ENCODE peak calls at places on chromosomes 13 and 19, in eight cellular contexts. One of them, this sample, is unnamed.

GRCh38 chr19:45973564-45974338 is at the start of gene NOVA2:
- DNase-seq in pancreas: peak
- DNase-seq in AML-193: no peak
- DNase-seq in A549: peak
- DNase-seq in activated naive CD8-positive, alpha-beta T cell treated with anti-CD3 and anti-CD28 coated beads for 36 hours: peak
- DNase-seq in T-helper 2 cell: peak
- DNase-seq in stimulated activated naive CD4-positive, alpha-beta T cell treated with Interleukin-2 at 50 U/mL for 16 hours: no peak
- DNase-seq in stimulated activated CD4-positive, alpha-beta T cell treated with anti-CD3 and anti-CD28 coated beads, Interleukin-1b, Interleukin-23, amount 100 ng/mL, for 1 hour: no peak
- DNase-seq in this sample: peak

GRCh38 chr13:44759723-44760360 is 183.7 kb upstream of the TSC22D1 start:
- DNase-seq in pancreas: peak
- DNase-seq in AML-193: no peak
- DNase-seq in A549: no peak
- DNase-seq in activated naive CD8-positive, alpha-beta T cell treated with anti-CD3 and anti-CD28 coated beads for 36 hours: no peak
- DNase-seq in T-helper 2 cell: no peak
- DNase-seq in stimulated activated naive CD4-positive, alpha-beta T cell treated with Interleukin-2 at 50 U/mL for 16 hours: no peak
- DNase-seq in stimulated activated CD4-positive, alpha-beta T cell treated with anti-CD3 and anti-CD28 coated beads, Interleukin-1b, Interleukin-23, amount 100 ng/mL, for 1 hour: no peak
- DNase-seq in this sample: no peak

GRCh38 chr19:57241181-57241580 is 749 bp downstream of the ZNF805 start:
- DNase-seq in pancreas: no peak
- DNase-seq in AML-193: no peak
- DNase-seq in A549: no peak
- DNase-seq in activated naive CD8-positive, alpha-beta T cell treated with anti-CD3 and anti-CD28 coated beads for 36 hours: no peak
- DNase-seq in T-helper 2 cell: peak
- DNase-seq in stimulated activated naive CD4-positive, alpha-beta T cell treated with Interleukin-2 at 50 U/mL for 16 hours: no peak
- DNase-seq in stimulated activated CD4-positive, alpha-beta T cell treated with anti-CD3 and anti-CD28 coated beads, Interleukin-1b, Interleukin-23, amount 100 ng/mL, for 1 hour: no peak
- DNase-seq in this sample: peak

GRCh38 chr19:39832341-39833083 is 1.4 kb downstream of the DYRK1B start:
- DNase-seq in pancreas: no peak
- DNase-seq in AML-193: no peak
- DNase-seq in A549: no peak
- DNase-seq in activated naive CD8-positive, alpha-beta T cell treated with anti-CD3 and anti-CD28 coated beads for 36 hours: no peak
- DNase-seq in T-helper 2 cell: no peak
- DNase-seq in stimulated activated naive CD4-positive, alpha-beta T cell treated with Interleukin-2 at 50 U/mL for 16 hours: no peak
- DNase-seq in stimulated activated CD4-positive, alpha-beta T cell treated with anti-CD3 and anti-CD28 coated beads, Interleukin-1b, Interleukin-23, amount 100 ng/mL, for 1 hour: no peak
- DNase-seq in this sample: no peak

GRCh38 chr13:113119822-113120189 is 2.8 kb upstream of the F10 start:
- DNase-seq in pancreas: no peak
- DNase-seq in AML-193: no peak
- DNase-seq in A549: no peak
- DNase-seq in activated naive CD8-positive, alpha-beta T cell treated with anti-CD3 and anti-CD28 coated beads for 36 hours: no peak
- DNase-seq in T-helper 2 cell: no peak
- DNase-seq in stimulated activated naive CD4-positive, alpha-beta T cell treated with Interleukin-2 at 50 U/mL for 16 hours: no peak
- DNase-seq in stimulated activated CD4-positive, alpha-beta T cell treated with anti-CD3 and anti-CD28 coated beads, Interleukin-1b, Interleukin-23, amount 100 ng/mL, for 1 hour: no peak
- DNase-seq in this sample: no peak

GRCh38 chr19:23393121-23393520 is 2.1 kb downstream of the ZNF91 start:
- DNase-seq in pancreas: no peak
- DNase-seq in AML-193: no peak
- DNase-seq in A549: no peak
- DNase-seq in activated naive CD8-positive, alpha-beta T cell treated with anti-CD3 and anti-CD28 coated beads for 36 hours: no peak
- DNase-seq in T-helper 2 cell: no peak
- DNase-seq in stimulated activated naive CD4-positive, alpha-beta T cell treated with Interleukin-2 at 50 U/mL for 16 hours: no peak
- DNase-seq in stimulated activated CD4-positive, alpha-beta T cell treated with anti-CD3 and anti-CD28 coated beads, Interleukin-1b, Interleukin-23, amount 100 ng/mL, for 1 hour: no peak
- DNase-seq in this sample: no peak

GRCh38 chr19:10896851-10897526 is 25.6 kb downstream of the CARM1 start:
- DNase-seq in pancreas: no peak
- DNase-seq in AML-193: no peak
- DNase-seq in A549: no peak
- DNase-seq in activated naive CD8-positive, alpha-beta T cell treated with anti-CD3 and anti-CD28 coated beads for 36 hours: no peak
- DNase-seq in T-helper 2 cell: peak
- DNase-seq in stimulated activated naive CD4-positive, alpha-beta T cell treated with Interleukin-2 at 50 U/mL for 16 hours: no peak
- DNase-seq in stimulated activated CD4-positive, alpha-beta T cell treated with anti-CD3 and anti-CD28 coated beads, Interleukin-1b, Interleukin-23, amount 100 ng/mL, for 1 hour: no peak
- DNase-seq in this sample: peak

GRCh38 chr19:12783226-12783848 is 7.9 kb upstream of the JUNB start:
- DNase-seq in pancreas: no peak
- DNase-seq in AML-193: no peak
- DNase-seq in A549: no peak
- DNase-seq in activated naive CD8-positive, alpha-beta T cell treated with anti-CD3 and anti-CD28 coated beads for 36 hours: peak
- DNase-seq in T-helper 2 cell: peak
- DNase-seq in stimulated activated naive CD4-positive, alpha-beta T cell treated with Interleukin-2 at 50 U/mL for 16 hours: peak
- DNase-seq in stimulated activated CD4-positive, alpha-beta T cell treated with anti-CD3 and anti-CD28 coated beads, Interleukin-1b, Interleukin-23, amount 100 ng/mL, for 1 hour: no peak
- DNase-seq in this sample: no peak

GRCh38 chr13:30126903-30127428 is 180.4 kb downstream of the KATNAL1 start:
- DNase-seq in pancreas: no peak
- DNase-seq in AML-193: no peak
- DNase-seq in A549: no peak
- DNase-seq in activated naive CD8-positive, alpha-beta T cell treated with anti-CD3 and anti-CD28 coated beads for 36 hours: no peak
- DNase-seq in T-helper 2 cell: no peak
- DNase-seq in stimulated activated naive CD4-positive, alpha-beta T cell treated with Interleukin-2 at 50 U/mL for 16 hours: no peak
- DNase-seq in stimulated activated CD4-positive, alpha-beta T cell treated with anti-CD3 and anti-CD28 coated beads, Interleukin-1b, Interleukin-23, amount 100 ng/mL, for 1 hour: no peak
- DNase-seq in this sample: no peak

GRCh38 chr13:99642841-99643240 is 141.6 kb downstream of the TM9SF2 start:
- DNase-seq in pancreas: no peak
- DNase-seq in AML-193: no peak
- DNase-seq in A549: no peak
- DNase-seq in activated naive CD8-positive, alpha-beta T cell treated with anti-CD3 and anti-CD28 coated beads for 36 hours: no peak
- DNase-seq in T-helper 2 cell: no peak
- DNase-seq in stimulated activated naive CD4-positive, alpha-beta T cell treated with Interleukin-2 at 50 U/mL for 16 hours: no peak
- DNase-seq in stimulated activated CD4-positive, alpha-beta T cell treated with anti-CD3 and anti-CD28 coated beads, Interleukin-1b, Interleukin-23, amount 100 ng/mL, for 1 hour: no peak
- DNase-seq in this sample: no peak

GRCh38 chr13:35378939-35379338 is 97.5 kb downstream of the MAB21L1 start:
- DNase-seq in pancreas: no peak
- DNase-seq in AML-193: no peak
- DNase-seq in A549: no peak
- DNase-seq in activated naive CD8-positive, alpha-beta T cell treated with anti-CD3 and anti-CD28 coated beads for 36 hours: no peak
- DNase-seq in T-helper 2 cell: no peak
- DNase-seq in stimulated activated naive CD4-positive, alpha-beta T cell treated with Interleukin-2 at 50 U/mL for 16 hours: no peak
- DNase-seq in stimulated activated CD4-positive, alpha-beta T cell treated with anti-CD3 and anti-CD28 coated beads, Interleukin-1b, Interleukin-23, amount 100 ng/mL, for 1 hour: no peak
- DNase-seq in this sample: peak

GRCh38 chr19:10764340-10764894 is 46.5 kb downstream of the DNM2 start:
- DNase-seq in pancreas: no peak
- DNase-seq in AML-193: no peak
- DNase-seq in A549: no peak
- DNase-seq in activated naive CD8-positive, alpha-beta T cell treated with anti-CD3 and anti-CD28 coated beads for 36 hours: no peak
- DNase-seq in T-helper 2 cell: no peak
- DNase-seq in stimulated activated naive CD4-positive, alpha-beta T cell treated with Interleukin-2 at 50 U/mL for 16 hours: no peak
- DNase-seq in stimulated activated CD4-positive, alpha-beta T cell treated with anti-CD3 and anti-CD28 coated beads, Interleukin-1b, Interleukin-23, amount 100 ng/mL, for 1 hour: no peak
- DNase-seq in this sample: no peak

GRCh38 chr19:13865243-13865577 is 11.7 kb upstream of the NANOS3 start:
- DNase-seq in pancreas: no peak
- DNase-seq in AML-193: no peak
- DNase-seq in A549: no peak
- DNase-seq in activated naive CD8-positive, alpha-beta T cell treated with anti-CD3 and anti-CD28 coated beads for 36 hours: no peak
- DNase-seq in T-helper 2 cell: no peak
- DNase-seq in stimulated activated naive CD4-positive, alpha-beta T cell treated with Interleukin-2 at 50 U/mL for 16 hours: no peak
- DNase-seq in stimulated activated CD4-positive, alpha-beta T cell treated with anti-CD3 and anti-CD28 coated beads, Interleukin-1b, Interleukin-23, amount 100 ng/mL, for 1 hour: no peak
- DNase-seq in this sample: no peak

GRCh38 chr19:48874309-48875135 is 2.3 kb downstream of the PPP1R15A start:
- DNase-seq in pancreas: no peak
- DNase-seq in AML-193: no peak
- DNase-seq in A549: peak
- DNase-seq in activated naive CD8-positive, alpha-beta T cell treated with anti-CD3 and anti-CD28 coated beads for 36 hours: no peak
- DNase-seq in T-helper 2 cell: peak
- DNase-seq in stimulated activated naive CD4-positive, alpha-beta T cell treated with Interleukin-2 at 50 U/mL for 16 hours: no peak
- DNase-seq in stimulated activated CD4-positive, alpha-beta T cell treated with anti-CD3 and anti-CD28 coated beads, Interleukin-1b, Interleukin-23, amount 100 ng/mL, for 1 hour: no peak
- DNase-seq in this sample: peak

GRCh38 chr19:29040951-29041350 is 172.0 kb downstream of the UQCRFS1 start:
- DNase-seq in pancreas: no peak
- DNase-seq in AML-193: no peak
- DNase-seq in A549: no peak
- DNase-seq in activated naive CD8-positive, alpha-beta T cell treated with anti-CD3 and anti-CD28 coated beads for 36 hours: no peak
- DNase-seq in T-helper 2 cell: no peak
- DNase-seq in stimulated activated naive CD4-positive, alpha-beta T cell treated with Interleukin-2 at 50 U/mL for 16 hours: no peak
- DNase-seq in stimulated activated CD4-positive, alpha-beta T cell treated with anti-CD3 and anti-CD28 coated beads, Interleukin-1b, Interleukin-23, amount 100 ng/mL, for 1 hour: no peak
- DNase-seq in this sample: no peak

GRCh38 chr19:2483084-2483483 is 7.2 kb downstream of the GADD45B start:
- DNase-seq in pancreas: no peak
- DNase-seq in AML-193: no peak
- DNase-seq in A549: no peak
- DNase-seq in activated naive CD8-positive, alpha-beta T cell treated with anti-CD3 and anti-CD28 coated beads for 36 hours: no peak
- DNase-seq in T-helper 2 cell: no peak
- DNase-seq in stimulated activated naive CD4-positive, alpha-beta T cell treated with Interleukin-2 at 50 U/mL for 16 hours: no peak
- DNase-seq in stimulated activated CD4-positive, alpha-beta T cell treated with anti-CD3 and anti-CD28 coated beads, Interleukin-1b, Interleukin-23, amount 100 ng/mL, for 1 hour: no peak
- DNase-seq in this sample: peak

GRCh38 chr13:79392882-79393563 is 13.0 kb downstream of the RBM26 start:
- DNase-seq in pancreas: no peak
- DNase-seq in AML-193: no peak
- DNase-seq in A549: no peak
- DNase-seq in activated naive CD8-positive, alpha-beta T cell treated with anti-CD3 and anti-CD28 coated beads for 36 hours: no peak
- DNase-seq in T-helper 2 cell: peak
- DNase-seq in stimulated activated naive CD4-positive, alpha-beta T cell treated with Interleukin-2 at 50 U/mL for 16 hours: no peak
- DNase-seq in stimulated activated CD4-positive, alpha-beta T cell treated with anti-CD3 and anti-CD28 coated beads, Interleukin-1b, Interleukin-23, amount 100 ng/mL, for 1 hour: no peak
- DNase-seq in this sample: no peak

GRCh38 chr19:1107655-1108261 is 4.0 kb downstream of the GPX4 start:
- DNase-seq in pancreas: no peak
- DNase-seq in AML-193: no peak
- DNase-seq in A549: no peak
- DNase-seq in activated naive CD8-positive, alpha-beta T cell treated with anti-CD3 and anti-CD28 coated beads for 36 hours: no peak
- DNase-seq in T-helper 2 cell: no peak
- DNase-seq in stimulated activated naive CD4-positive, alpha-beta T cell treated with Interleukin-2 at 50 U/mL for 16 hours: no peak
- DNase-seq in stimulated activated CD4-positive, alpha-beta T cell treated with anti-CD3 and anti-CD28 coated beads, Interleukin-1b, Interleukin-23, amount 100 ng/mL, for 1 hour: no peak
- DNase-seq in this sample: no peak

GRCh38 chr13:109785892-109786450 is 412 bp downstream of the IRS2 start:
- DNase-seq in pancreas: no peak
- DNase-seq in AML-193: no peak
- DNase-seq in A549: no peak
- DNase-seq in activated naive CD8-positive, alpha-beta T cell treated with anti-CD3 and anti-CD28 coated beads for 36 hours: no peak
- DNase-seq in T-helper 2 cell: peak
- DNase-seq in stimulated activated naive CD4-positive, alpha-beta T cell treated with Interleukin-2 at 50 U/mL for 16 hours: peak
- DNase-seq in stimulated activated CD4-positive, alpha-beta T cell treated with anti-CD3 and anti-CD28 coated beads, Interleukin-1b, Interleukin-23, amount 100 ng/mL, for 1 hour: no peak
- DNase-seq in this sample: no peak

GRCh38 chr19:18710986-18711751 is 27.7 kb downstream of the CRTC1 start:
- DNase-seq in pancreas: peak
- DNase-seq in AML-193: no peak
- DNase-seq in A549: no peak
- DNase-seq in activated naive CD8-positive, alpha-beta T cell treated with anti-CD3 and anti-CD28 coated beads for 36 hours: no peak
- DNase-seq in T-helper 2 cell: no peak
- DNase-seq in stimulated activated naive CD4-positive, alpha-beta T cell treated with Interleukin-2 at 50 U/mL for 16 hours: no peak
- DNase-seq in stimulated activated CD4-positive, alpha-beta T cell treated with anti-CD3 and anti-CD28 coated beads, Interleukin-1b, Interleukin-23, amount 100 ng/mL, for 1 hour: no peak
- DNase-seq in this sample: no peak

GRCh38 chr13:72004975-72005374 is 138.0 kb upstream of the DACH1 start:
- DNase-seq in pancreas: no peak
- DNase-seq in AML-193: no peak
- DNase-seq in A549: no peak
- DNase-seq in activated naive CD8-positive, alpha-beta T cell treated with anti-CD3 and anti-CD28 coated beads for 36 hours: no peak
- DNase-seq in T-helper 2 cell: no peak
- DNase-seq in stimulated activated naive CD4-positive, alpha-beta T cell treated with Interleukin-2 at 50 U/mL for 16 hours: no peak
- DNase-seq in stimulated activated CD4-positive, alpha-beta T cell treated with anti-CD3 and anti-CD28 coated beads, Interleukin-1b, Interleukin-23, amount 100 ng/mL, for 1 hour: no peak
- DNase-seq in this sample: no peak

GRCh38 chr13:113551081-113552000 is 33.2 kb upstream of the TFDP1 start:
- DNase-seq in pancreas: peak
- DNase-seq in AML-193: no peak
- DNase-seq in A549: no peak
- DNase-seq in activated naive CD8-positive, alpha-beta T cell treated with anti-CD3 and anti-CD28 coated beads for 36 hours: no peak
- DNase-seq in T-helper 2 cell: no peak
- DNase-seq in stimulated activated naive CD4-positive, alpha-beta T cell treated with Interleukin-2 at 50 U/mL for 16 hours: no peak
- DNase-seq in stimulated activated CD4-positive, alpha-beta T cell treated with anti-CD3 and anti-CD28 coated beads, Interleukin-1b, Interleukin-23, amount 100 ng/mL, for 1 hour: no peak
- DNase-seq in this sample: no peak

GRCh38 chr19:57974434-57974833 is at the start of gene C19orf18:
- DNase-seq in pancreas: no peak
- DNase-seq in AML-193: no peak
- DNase-seq in A549: no peak
- DNase-seq in activated naive CD8-positive, alpha-beta T cell treated with anti-CD3 and anti-CD28 coated beads for 36 hours: no peak
- DNase-seq in T-helper 2 cell: no peak
- DNase-seq in stimulated activated naive CD4-positive, alpha-beta T cell treated with Interleukin-2 at 50 U/mL for 16 hours: no peak
- DNase-seq in stimulated activated CD4-positive, alpha-beta T cell treated with anti-CD3 and anti-CD28 coated beads, Interleukin-1b, Interleukin-23, amount 100 ng/mL, for 1 hour: no peak
- DNase-seq in this sample: no peak

GRCh38 chr13:39596685-39597084 is 6.3 kb downstream of the LHFPL6 start:
- DNase-seq in pancreas: no peak
- DNase-seq in AML-193: no peak
- DNase-seq in A549: no peak
- DNase-seq in activated naive CD8-positive, alpha-beta T cell treated with anti-CD3 and anti-CD28 coated beads for 36 hours: no peak
- DNase-seq in T-helper 2 cell: no peak
- DNase-seq in stimulated activated naive CD4-positive, alpha-beta T cell treated with Interleukin-2 at 50 U/mL for 16 hours: no peak
- DNase-seq in stimulated activated CD4-positive, alpha-beta T cell treated with anti-CD3 and anti-CD28 coated beads, Interleukin-1b, Interleukin-23, amount 100 ng/mL, for 1 hour: no peak
- DNase-seq in this sample: no peak

GRCh38 chr19:21460686-21461085 is 44.7 kb upstream of the ZNF429 start:
- DNase-seq in pancreas: no peak
- DNase-seq in AML-193: no peak
- DNase-seq in A549: no peak
- DNase-seq in activated naive CD8-positive, alpha-beta T cell treated with anti-CD3 and anti-CD28 coated beads for 36 hours: no peak
- DNase-seq in T-helper 2 cell: no peak
- DNase-seq in stimulated activated naive CD4-positive, alpha-beta T cell treated with Interleukin-2 at 50 U/mL for 16 hours: no peak
- DNase-seq in stimulated activated CD4-positive, alpha-beta T cell treated with anti-CD3 and anti-CD28 coated beads, Interleukin-1b, Interleukin-23, amount 100 ng/mL, for 1 hour: no peak
- DNase-seq in this sample: no peak

GRCh38 chr13:102555914-102556553 is 40.8 kb upstream of the TPP2 start:
- DNase-seq in pancreas: no peak
- DNase-seq in AML-193: peak
- DNase-seq in A549: peak
- DNase-seq in activated naive CD8-positive, alpha-beta T cell treated with anti-CD3 and anti-CD28 coated beads for 36 hours: peak
- DNase-seq in T-helper 2 cell: peak
- DNase-seq in stimulated activated naive CD4-positive, alpha-beta T cell treated with Interleukin-2 at 50 U/mL for 16 hours: no peak
- DNase-seq in stimulated activated CD4-positive, alpha-beta T cell treated with anti-CD3 and anti-CD28 coated beads, Interleukin-1b, Interleukin-23, amount 100 ng/mL, for 1 hour: no peak
- DNase-seq in this sample: peak